ENCODE peak calls at places on chromosomes 3 and 15, in ten cellular contexts. V is ELF-1; Z is progenitor cell of endocrine pancreas; T is posterior cingulate gyrus; H is RCC 7860; F is stimulated activated CD4-positive, alpha-beta T cell treated with anti-CD3 and anti-CD28 coated beads, Interleukin-12 subunit alpha, Interleukin-12 subunit beta, amount 100 ng/mL, for 24 hours; D is substantia nigra; G is activated T-helper 1 cell treated with Interleukin-2 at 50 U/mL for 16 hours; J is BJ; P is NCI-H524. S is an unnamed sample.
A peak's percentile ranks its signal among the peaks of the same experiment; 100 is the strongest.

GRCh38 chr15:61063875-61064320 is 165.2 kb downstream of the RORA start:
- DNase-seq in V (no peak), Z (no peak), T (no peak), H (no peak), F (no peak), D (no peak), G (no peak), J (no peak), P (no peak), S (no peak)

GRCh38 chr3:158111861-158112260 is 2.0 kb downstream of the RSRC1 start:
- DNase-seq in V (no peak), Z (no peak), T (no peak), H (no peak), F (no peak), D (no peak), G (no peak), J (no peak), P (no peak), S (no peak)

GRCh38 chr3:74469151-74469550 is 145.3 kb downstream of the CNTN3 start:
- DNase-seq in V (no peak), Z (no peak), T (no peak), H (no peak), F (no peak), D (no peak), G (no peak), J (no peak), P (no peak), S (no peak)

GRCh38 chr15:65264877-65265430 is 21.7 kb downstream of the PARP16 start:
- DNase-seq in V (peak; percentile 64), Z (no peak), T (no peak), H (no peak), F (no peak), D (no peak), G (no peak), J (no peak), P (no peak), S (no peak)

GRCh38 chr15:56042982-56043980 is 49.9 kb upstream of the NEDD4 start:
- DNase-seq in V (no peak), Z (no peak), T (no peak), H (no peak), F (no peak), D (no peak), G (peak; percentile 10), J (no peak), P (no peak), S (no peak)

GRCh38 chr3:64144241-64144900 is 80.9 kb downstream of the PRICKLE2 start:
- DNase-seq in V (no peak), Z (no peak), T (no peak), H (no peak), F (no peak), D (no peak), G (no peak), J (no peak), P (peak; percentile 71), S (no peak)

GRCh38 chr15:97977734-97978133 is 17.2 kb downstream of the ARRDC4 start:
- DNase-seq in V (no peak), Z (no peak), T (no peak), H (no peak), F (no peak), D (no peak), G (no peak), J (no peak), P (no peak), S (no peak)

GRCh38 chr3:196322-197153 is at the start of gene CHL1:
- DNase-seq in V (no peak), Z (peak; percentile 34), T (peak; percentile 53), H (no peak), F (no peak), D (no peak), G (no peak), J (no peak), P (peak; percentile 36), S (no peak)

GRCh38 chr15:63189955-63190691 is 717 bp downstream of the RAB8B start:
- DNase-seq in V (no peak), Z (no peak), T (no peak), H (peak; percentile 14), F (no peak), D (no peak), G (no peak), J (no peak), P (peak; percentile 32), S (no peak)

GRCh38 chr15:69089258-69089657 is 71.2 kb upstream of the GLCE start:
- DNase-seq in V (no peak), Z (no peak), T (no peak), H (no peak), F (no peak), D (no peak), G (no peak), J (no peak), P (no peak), S (no peak)

GRCh38 chr3:69079269-69080159 is 651 bp downstream of the UBA3 start:
- DNase-seq in V (peak; percentile 79), Z (peak; percentile 15), T (no peak), H (no peak), F (no peak), D (no peak), G (no peak), J (no peak), P (peak; percentile 4), S (no peak)

GRCh38 chr15:65824031-65824743 is 32.1 kb upstream of the DENND4A start:
- DNase-seq in V (peak; percentile 73), Z (peak; percentile 29), T (peak; percentile 11), H (peak; percentile 34), F (no peak), D (peak; percentile 12), G (no peak), J (no peak), P (peak; percentile 79), S (peak; percentile 32)

GRCh38 chr3:119293761-119294401 is at the start of gene ARHGAP31:
- DNase-seq in V (peak; percentile 71), Z (peak; percentile 22), T (peak; percentile 34), H (peak; percentile 51), F (peak; percentile 75), D (peak; percentile 37), G (peak; percentile 75), J (no peak), P (peak; percentile 68), S (peak; percentile 71)

GRCh38 chr3:53219897-53220483 is 35.8 kb downstream of the TKT start:
- DNase-seq in V (peak; percentile 93), Z (peak; percentile 78), T (peak; percentile 79), H (peak; percentile 70), F (peak; percentile 52), D (peak; percentile 81), G (peak; percentile 58), J (peak; percentile 17), P (peak; percentile 83), S (peak; percentile 14)

GRCh38 chr15:36844453-36845094 is 255.8 kb downstream of the MEIS2 start:
- DNase-seq in V (no peak), Z (no peak), T (no peak), H (no peak), F (no peak), D (no peak), G (no peak), J (no peak), P (no peak), S (no peak)

GRCh38 chr3:62370112-62371031 is 3.0 kb downstream of the FEZF2 start:
- DNase-seq in V (peak; percentile 66), Z (no peak), T (no peak), H (no peak), F (no peak), D (no peak), G (no peak), J (no peak), P (no peak), S (no peak)

GRCh38 chr3:74267583-74268184 is 346.8 kb downstream of the CNTN3 start:
- DNase-seq in V (peak; percentile 30), Z (no peak), T (no peak), H (no peak), F (no peak), D (no peak), G (no peak), J (no peak), P (peak; percentile 59), S (no peak)

GRCh38 chr15:79179108-79179561 is 88.6 kb upstream of the RASGRF1 start:
- DNase-seq in V (peak; percentile 91), Z (no peak), T (no peak), H (peak; percentile 57), F (no peak), D (no peak), G (no peak), J (no peak), P (no peak), S (no peak)

GRCh38 chr15:53446376-53446775 is 313.1 kb downstream of the WDR72 start:
- DNase-seq in V (no peak), Z (no peak), T (no peak), H (no peak), F (no peak), D (no peak), G (no peak), J (no peak), P (peak; percentile 40), S (no peak)

GRCh38 chr3:57803647-57804081 is 47.6 kb downstream of the SLMAP start:
- DNase-seq in V (peak; percentile 38), Z (no peak), T (no peak), H (peak; percentile 88), F (no peak), D (no peak), G (no peak), J (peak; percentile 86), P (peak; percentile 10), S (peak; percentile 67)

GRCh38 chr15:45377630-45378148 is 655 bp downstream of the GATM start:
- DNase-seq in V (peak; percentile 12), Z (no peak), T (peak; percentile 21), H (no peak), F (no peak), D (peak; percentile 34), G (no peak), J (no peak), P (peak; percentile 86), S (peak; percentile 74)

GRCh38 chr3:179819379-179819778 is 166.5 kb downstream of the USP13 start:
- DNase-seq in V (no peak), Z (no peak), T (no peak), H (no peak), F (no peak), D (no peak), G (no peak), J (no peak), P (no peak), S (no peak)

GRCh38 chr15:25858952-25859760 is 4.0 kb downstream of the ATP10A start:
- DNase-seq in V (no peak), Z (no peak), T (no peak), H (no peak), F (no peak), D (no peak), G (no peak), J (no peak), P (no peak), S (no peak)

GRCh38 chr3:136659253-136659652 is 92.9 kb downstream of the STAG1 start:
- DNase-seq in V (no peak), Z (no peak), T (peak; percentile 49), H (no peak), F (no peak), D (peak; percentile 12), G (no peak), J (peak; percentile 39), P (peak; percentile 94), S (peak; percentile 71)

GRCh38 chr3:23735575-23736326 is 70.0 kb upstream of the UBE2E1 start:
- DNase-seq in V (no peak), Z (no peak), T (no peak), H (no peak), F (no peak), D (no peak), G (no peak), J (no peak), P (peak; percentile 99), S (peak; percentile 88)

GRCh38 chr15:47675735-47676134 is 41.6 kb upstream of the SEMA6D start:
- DNase-seq in V (peak; percentile 54), Z (no peak), T (no peak), H (no peak), F (no peak), D (no peak), G (no peak), J (no peak), P (no peak), S (no peak)

GRCh38 chr15:69623521-69624513 is 171.2 kb downstream of the RPLP1 start:
- DNase-seq in V (no peak), Z (no peak), T (no peak), H (no peak), F (no peak), D (no peak), G (no peak), J (no peak), P (peak; percentile 35), S (no peak)

GRCh38 chr3:143002083-143002712 is 828 bp downstream of the U2SURP start:
- DNase-seq in V (no peak), Z (no peak), T (no peak), H (peak; percentile 20), F (no peak), D (no peak), G (no peak), J (no peak), P (peak; percentile 54), S (peak; percentile 57)